ENCODE peak calls at places on chromosomes 13 and 19, in five cellular contexts. T, A, Y, U and S are unnamed samples.

GRCh38 chr13:106858910-106859309 is 291.0 kb upstream of the ARGLU1 start:
- DNase-seq in Y (no peak), U (no peak), T (no peak), A (no peak), S (no peak)

GRCh38 chr19:19068659-19069509 is 5.1 kb downstream of the SLC25A42 start:
- DNase-seq in T (no peak), A (no peak), U (no peak), Y (no peak), S (no peak)

GRCh38 chr13:75702476-75702875 is 66.3 kb downstream of the LMO7 start:
- DNase-seq in A (no peak), Y (no peak), T (no peak), U (no peak), S (no peak)

GRCh38 chr19:51000981-51001380 is 423 bp downstream of the KLK8 start:
- DNase-seq in A (no peak), Y (no peak), U (no peak), T (no peak), S (no peak)

GRCh38 chr19:2612619-2613249 is 89.8 kb downstream of the GNG7 start:
- DNase-seq in A (no peak), Y (no peak), T (no peak), U (no peak), S (no peak)

GRCh38 chr19:17579523-17580244 is 24.2 kb downstream of the COLGALT1 start:
- DNase-seq in Y (peak), A (no peak), U (peak), T (no peak), S (no peak)

GRCh38 chr19:35986664-35987570 is 8.1 kb upstream of the SDHAF1 start:
- DNase-seq in T (peak), A (no peak), U (no peak), Y (peak), S (no peak)

GRCh38 chr19:33394006-33394722 is 20.7 kb downstream of the CEBPG start:
- DNase-seq in T (no peak), U (peak), Y (peak), A (no peak), S (peak)

GRCh38 chr13:75432045-75432444 is 49.9 kb downstream of the TBC1D4 start:
- DNase-seq in T (no peak), A (no peak), U (no peak), Y (no peak), S (no peak)

GRCh38 chr13:114157869-114158495 is 21.1 kb upstream of the CFAP97D2 start:
- DNase-seq in U (no peak), T (no peak), Y (no peak), A (no peak), S (no peak)

GRCh38 chr13:102757006-102757405 is 16.6 kb downstream of the TEX30 start:
- DNase-seq in Y (no peak), A (no peak), T (no peak), U (no peak), S (no peak)

GRCh38 chr19:35051796-35052195 is 10.3 kb downstream of the HPN start:
- DNase-seq in U (no peak), A (no peak), Y (no peak), T (no peak), S (no peak)

GRCh38 chr19:49977846-49978245 is 16.9 kb upstream of the SIGLEC11 start:
- DNase-seq in T (peak), Y (no peak), A (no peak), U (no peak), S (no peak)

GRCh38 chr13:36130168-36130541 is 1.0 kb downstream of the DCLK1 start:
- DNase-seq in T (no peak), U (no peak), Y (no peak), A (no peak), S (no peak)

GRCh38 chr13:36131931-36132297 is 732 bp upstream of the DCLK1 start:
- DNase-seq in A (no peak), Y (peak), T (no peak), U (peak), S (no peak)

GRCh38 chr13:36130542-36131214 is 504 bp downstream of the DCLK1 start:
- DNase-seq in U (no peak), T (no peak), Y (no peak), A (peak), S (no peak)

GRCh38 chr13:36129539-36129938 is 1.6 kb downstream of the DCLK1 start:
- DNase-seq in T (no peak), A (no peak), Y (no peak), U (no peak), S (no peak)

DNA sequence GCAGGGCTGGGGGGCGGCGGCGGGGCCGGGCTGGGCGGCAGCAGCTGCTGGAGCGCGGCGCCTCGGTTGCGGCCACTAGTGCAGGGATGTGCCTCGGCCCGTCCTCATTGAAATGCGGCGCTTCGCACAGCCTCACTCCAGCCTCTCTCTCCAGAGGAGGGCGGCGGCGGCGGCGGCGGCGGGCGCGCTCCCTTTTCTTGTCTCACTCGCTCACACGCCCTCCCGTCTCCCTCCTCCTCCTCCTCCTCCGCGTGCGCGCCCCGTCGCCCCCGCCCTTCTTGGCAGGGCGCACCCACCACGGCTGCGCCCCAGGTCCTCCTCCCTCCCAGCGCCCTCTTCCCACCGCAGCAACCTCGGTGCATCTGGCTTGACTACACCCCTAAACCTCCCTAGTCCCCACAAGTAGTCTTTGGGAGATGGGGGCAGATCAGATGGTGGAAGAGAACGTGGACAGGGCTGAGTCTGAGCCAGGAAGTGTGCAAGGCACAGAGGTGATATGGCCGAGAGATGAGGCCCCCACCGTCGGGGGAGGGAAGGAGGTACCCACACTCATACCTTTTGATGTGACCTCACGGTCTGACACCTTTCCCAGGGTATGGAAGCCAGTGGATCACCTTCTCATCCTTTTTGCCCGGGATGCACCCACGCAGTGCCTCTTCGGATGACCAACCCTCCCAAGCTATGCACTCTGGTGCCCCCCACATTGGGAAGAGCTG is at the start of gene DCLK1:
- DNase-seq in Y (peak), U (peak), A (peak), T (no peak), S (no peak)
- TF ChIP-seq CTCF in Y (no peak), U (no peak), A (no peak), T (no peak), S (no peak)

DNA sequence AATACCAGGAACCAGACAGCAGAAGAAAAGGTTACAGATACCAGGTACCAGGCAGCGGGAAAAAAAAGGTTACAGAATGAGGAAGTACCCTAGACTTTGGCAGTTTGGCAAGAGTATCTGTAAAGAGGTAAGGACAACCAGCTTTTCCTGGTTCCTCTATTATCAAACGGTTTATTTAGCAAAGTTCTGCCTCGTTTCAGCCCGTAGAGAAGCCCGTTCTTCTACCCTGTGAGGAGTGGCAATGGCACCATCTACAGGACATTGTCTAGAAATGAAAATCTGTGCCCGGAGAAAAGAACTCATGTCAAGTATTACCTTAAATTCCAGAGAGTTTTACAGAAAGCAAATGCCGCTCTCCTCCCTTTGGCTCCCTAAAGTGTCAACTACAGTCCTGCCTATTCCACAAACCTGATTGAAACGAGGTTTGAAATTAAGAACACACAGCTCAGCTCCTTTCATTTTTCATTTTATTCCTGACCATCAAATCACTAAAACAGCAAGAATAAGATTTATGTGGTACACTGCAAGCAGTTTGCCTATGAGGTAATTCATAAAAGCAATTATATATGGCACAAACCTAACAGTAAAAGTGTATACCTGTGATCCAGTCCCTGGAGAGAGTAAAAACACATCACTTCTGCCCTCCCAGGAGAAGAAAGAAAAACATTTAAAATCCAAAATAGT is 226.3 kb downstream of the SLC7A1 start:
- DNase-seq in T (no peak), Y (no peak), A (peak), U (peak), S (no peak)
- TF ChIP-seq CTCF in T (peak), Y (no peak), A (peak), U (peak), S (no peak)

DNA sequence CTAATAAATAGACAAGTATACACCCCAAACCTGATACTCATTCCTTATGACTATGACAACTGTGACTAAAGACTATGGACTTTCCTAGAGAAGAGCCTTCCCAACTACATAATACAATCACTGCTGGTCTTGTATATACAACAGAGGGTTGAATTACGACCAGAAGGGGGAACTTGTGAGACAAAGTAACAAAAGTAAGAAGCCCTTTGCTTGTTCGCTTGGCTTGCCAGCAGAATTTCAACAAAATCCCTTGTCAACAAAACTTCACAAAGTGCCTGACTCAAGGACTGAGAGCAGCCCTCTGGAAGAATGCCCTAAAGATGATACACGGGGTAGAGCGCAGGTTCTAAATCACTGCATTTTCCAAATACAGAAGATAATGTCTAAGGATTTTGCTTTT is 99.4 kb downstream of the WASF3 start:
- DNase-seq in U (peak), Y (no peak), T (no peak), A (peak), S (no peak)
- TF ChIP-seq CTCF in U (peak), Y (no peak), T (no peak), A (no peak), S (no peak)

GRCh38 chr13:22196777-22197176 is 525.9 kb downstream of the FGF9 start:
- DNase-seq in Y (no peak), T (no peak), A (no peak), U (no peak), S (no peak)
- TF ChIP-seq CTCF in Y (no peak), T (no peak), A (no peak), U (no peak), S (no peak)

DNA sequence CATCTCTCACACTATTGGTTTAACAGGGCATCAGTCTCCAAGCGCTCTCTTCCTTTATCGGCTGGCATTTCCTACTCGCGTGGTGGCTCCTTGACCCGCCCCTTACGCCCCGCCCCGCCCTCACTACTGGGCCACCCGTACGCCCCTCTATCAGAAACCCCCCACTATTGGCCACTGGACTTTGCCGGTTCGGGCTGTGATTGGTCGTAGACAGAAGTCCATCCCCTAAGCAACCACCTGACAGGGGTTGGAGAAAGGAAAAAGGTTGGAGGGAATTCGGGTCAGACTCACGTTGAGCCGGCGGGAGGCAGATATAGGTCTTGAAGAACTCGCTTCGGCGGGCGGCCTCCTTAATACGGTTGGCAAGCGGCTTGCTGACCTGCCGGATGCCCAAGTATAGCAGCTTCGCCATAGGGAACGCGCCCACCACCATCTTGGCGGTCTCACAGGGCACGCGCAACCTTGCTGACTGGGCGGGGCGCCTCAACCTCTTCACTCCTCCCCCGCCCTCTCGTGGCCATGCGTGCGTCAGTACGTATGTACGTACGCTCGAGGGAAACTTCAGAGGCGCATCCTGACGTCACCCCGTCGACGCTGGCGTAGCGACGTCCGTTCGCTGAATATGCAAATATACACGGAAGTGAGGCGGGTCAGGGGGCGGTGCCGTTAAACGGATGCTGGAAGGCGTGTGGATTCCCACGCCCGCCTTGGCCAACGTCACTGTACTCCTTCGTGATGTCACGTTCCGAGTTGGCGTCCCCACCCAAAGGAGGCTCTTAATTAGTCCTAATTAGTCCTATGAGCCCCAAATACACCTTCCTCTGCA is at the start of gene OPA3:
- DNase-seq in T (peak), Y (peak), A (peak), U (peak), S (peak)
- TF ChIP-seq CTCF in T (no peak), Y (no peak), A (no peak), U (no peak), S (no peak)

GRCh38 chr13:110944121-110944967 is 29.5 kb upstream of the ANKRD10 start:
- DNase-seq in T (no peak), Y (no peak), A (peak), U (peak), S (no peak)
- TF ChIP-seq CTCF in T (peak), Y (no peak), A (peak), U (peak), S (no peak)